ENCODE peak calls at places on chromosome 10, in ten cellular contexts. G is tibial nerve, J is A549, T is IMR-90, L is prostate gland, S is GM12878, A is stomach, E is Peyer's patch, Z is heart left ventricle, M is HCT116. N is an unnamed sample.

GRCh38 chr10:63593576-63593975 is 72.4 kb downstream of the REEP3 start:
- DNase-seq in T (peak), M (no peak), G (no peak), L (no peak), J (no peak), Z (no peak), S (no peak), A (no peak), E (no peak), N (no peak)

GRCh38 chr10:54368984-54369383 is 432.0 kb downstream of the PCDH15 start:
- DNase-seq in T (no peak), L (no peak), J (no peak), E (no peak), M (no peak), S (no peak), A (no peak), G (no peak), Z (no peak), N (no peak)

GRCh38 chr10:114195079-114195478 is 15.9 kb downstream of the TDRD1 start:
- DNase-seq in G (no peak), A (no peak), T (no peak), E (no peak), Z (no peak), J (no peak), L (no peak), S (no peak), M (no peak), N (no peak)

GRCh38 chr10:130179640-130180039 is 43.4 kb downstream of the GLRX3 start:
- DNase-seq in G (peak), E (no peak), S (no peak), M (peak), L (no peak), J (peak), Z (no peak), T (peak), A (no peak), N (no peak)

GRCh38 chr10:125982256-125982948 is 86.0 kb downstream of the FANK1 start:
- DNase-seq in J (peak), T (peak), G (peak), A (no peak), M (peak), E (no peak), Z (no peak), L (peak), S (peak), N (peak)

GRCh38 chr10:4981722-4982471 is 18.7 kb downstream of the AKR1C1 start:
- DNase-seq in S (no peak), Z (peak), M (peak), J (no peak), E (no peak), A (peak), T (peak), G (peak), L (no peak), N (peak)

GRCh38 chr10:87705339-87705738 is 45.7 kb downstream of the PAPSS2 start:
- DNase-seq in L (no peak), Z (no peak), G (no peak), S (no peak), J (no peak), A (no peak), E (no peak), M (no peak), T (peak), N (no peak)

GRCh38 chr10:100008142-100008522 is 1.6 kb downstream of the DNMBP start:
- DNase-seq in M (no peak), J (no peak), T (peak), G (no peak), S (no peak), L (no peak), A (no peak), E (no peak), Z (no peak), N (no peak)

GRCh38 chr10:75788394-75789205 is 357.2 kb downstream of the LRMDA start:
- DNase-seq in T (no peak), Z (no peak), G (peak), E (no peak), L (peak), J (no peak), A (no peak), M (no peak), S (no peak), N (no peak)

GRCh38 chr10:13518076-13518692 is 10.6 kb downstream of the BEND7 start:
- DNase-seq in L (no peak), J (no peak), E (no peak), G (no peak), S (no peak), A (no peak), Z (no peak), M (no peak), T (peak), N (no peak)

GRCh38 chr10:86661161-86662025 is 6.9 kb upstream of the LDB3 start:
- DNase-seq in T (peak), M (no peak), A (peak), E (no peak), Z (peak), J (no peak), G (no peak), S (no peak), L (no peak), N (no peak)

GRCh38 chr10:6048281-6049030 is 13.7 kb downstream of the IL2RA start:
- DNase-seq in J (no peak), L (no peak), S (no peak), M (no peak), T (no peak), Z (no peak), G (no peak), A (no peak), E (no peak), N (no peak)

GRCh38 chr10:63976538-63976937 is 455.3 kb downstream of the REEP3 start:
- DNase-seq in G (peak), A (peak), T (peak), E (no peak), Z (peak), L (peak), M (peak), J (peak), S (no peak), N (peak)

GRCh38 chr10:25455980-25456567 is 281.3 kb downstream of the GPR158 start:
- DNase-seq in L (no peak), A (no peak), J (no peak), S (no peak), G (no peak), M (no peak), Z (no peak), T (no peak), E (no peak), N (no peak)

GRCh38 chr10:43061764-43062163 is 15.1 kb upstream of the RET start:
- DNase-seq in M (no peak), A (no peak), Z (no peak), E (no peak), T (peak), G (no peak), S (no peak), L (no peak), J (no peak), N (no peak)

GRCh38 chr10:104322416-104322782 is 15.9 kb downstream of the ITPRIP start:
- DNase-seq in T (no peak), E (no peak), L (peak), G (no peak), Z (no peak), A (no peak), M (no peak), S (no peak), J (no peak), N (peak)

GRCh38 chr10:63173468-63174227 is 40.5 kb downstream of the NRBF2 start:
- DNase-seq in M (no peak), Z (no peak), E (no peak), S (peak), T (no peak), L (no peak), A (no peak), G (no peak), J (no peak), N (no peak)

GRCh38 chr10:24469993-24470392 is 253.7 kb downstream of the ARHGAP21 start:
- DNase-seq in A (no peak), E (no peak), L (peak), S (no peak), T (no peak), G (no peak), M (no peak), J (no peak), Z (no peak), N (peak)

GRCh38 chr10:27714349-27714748 is 31.3 kb downstream of the MKX start:
- DNase-seq in L (no peak), A (no peak), Z (no peak), T (no peak), J (no peak), E (no peak), G (no peak), S (no peak), M (no peak), N (no peak)

GRCh38 chr10:101775273-101776131 is at the start of gene FGF8:
- DNase-seq in J (no peak), M (no peak), S (no peak), L (no peak), Z (no peak), E (no peak), T (no peak), A (peak), G (no peak), N (no peak)

GRCh38 chr10:52066383-52066782 is 247.7 kb upstream of the DKK1 start:
- DNase-seq in G (no peak), E (no peak), T (no peak), Z (no peak), J (peak), S (no peak), M (no peak), L (no peak), A (no peak), N (no peak)

GRCh38 chr10:132571565-132572544 is 34.3 kb downstream of the INPP5A start:
- DNase-seq in J (peak), T (peak), E (peak), L (peak), A (peak), M (peak), Z (peak), G (no peak), S (peak), N (peak)

GRCh38 chr10:92740762-92741161 is 51.0 kb downstream of the HHEX start:
- DNase-seq in G (no peak), T (peak), M (no peak), S (no peak), J (no peak), E (no peak), L (no peak), A (no peak), Z (no peak), N (no peak)

GRCh38 chr10:31090894-31091607 is 59.4 kb upstream of the ZNF438 start:
- DNase-seq in A (no peak), S (peak), L (no peak), M (no peak), J (no peak), T (peak), Z (no peak), E (no peak), G (no peak), N (no peak)

GRCh38 chr10:22133640-22134624 is 83.9 kb downstream of the EBLN1 start:
- DNase-seq in S (no peak), M (no peak), A (no peak), J (no peak), G (no peak), E (no peak), L (no peak), T (no peak), Z (no peak), N (no peak)

GRCh38 chr10:23439452-23439919 is 611 bp downstream of the OTUD1 start:
- DNase-seq in E (peak), A (no peak), L (peak), G (peak), T (no peak), S (no peak), M (no peak), J (peak), Z (peak), N (no peak)

GRCh38 chr10:589961-590680 is 99.3 kb downstream of the DIP2C start:
- DNase-seq in A (no peak), Z (no peak), S (no peak), J (no peak), E (no peak), T (no peak), G (no peak), L (no peak), M (no peak), N (no peak)

GRCh38 chr10:7767209-7767608 is 20.6 kb downstream of the KIN start:
- DNase-seq in G (no peak), J (no peak), L (no peak), T (peak), M (no peak), Z (no peak), S (no peak), E (no peak), A (no peak), N (no peak)

GRCh38 chr10:7409045-7409731 is 1.6 kb downstream of the SFMBT2 start:
- DNase-seq in E (peak), T (no peak), M (no peak), L (peak), G (no peak), Z (peak), A (no peak), S (peak), J (peak), N (peak)

GRCh38 chr10:91043173-91043910 is 122.5 kb upstream of the ANKRD1 start:
- DNase-seq in S (peak), T (peak), J (peak), G (peak), Z (no peak), M (peak), A (no peak), E (no peak), L (no peak), N (no peak)

GRCh38 chr10:718143-718700 is 28.8 kb upstream of the DIP2C start:
- DNase-seq in A (no peak), L (no peak), J (no peak), T (no peak), E (no peak), S (no peak), Z (no peak), G (no peak), M (no peak), N (no peak)

GRCh38 chr10:21402606-21403083 is 122.8 kb downstream of the SKIDA1 start:
- DNase-seq in S (no peak), M (no peak), E (no peak), A (no peak), G (no peak), J (no peak), L (no peak), T (peak), Z (peak), N (no peak)

GRCh38 chr10:78802866-78803265 is 265.9 kb upstream of the ZMIZ1 start:
- DNase-seq in A (no peak), G (peak), E (no peak), M (no peak), S (no peak), T (peak), Z (peak), L (peak), J (no peak), N (peak)

GRCh38 chr10:10794776-10795175 is 222.9 kb upstream of the CELF2 start:
- DNase-seq in A (no peak), L (no peak), E (no peak), S (no peak), G (no peak), T (peak), M (no peak), J (no peak), Z (no peak), N (no peak)

GRCh38 chr10:10788761-10789160 is 228.9 kb upstream of the CELF2 start:
- DNase-seq in S (no peak), T (no peak), J (no peak), Z (no peak), A (no peak), M (no peak), L (no peak), E (no peak), G (no peak), N (no peak)

GRCh38 chr10:10794056-10794455 is 223.6 kb upstream of the CELF2 start:
- DNase-seq in A (no peak), L (no peak), G (no peak), Z (no peak), T (no peak), E (no peak), M (no peak), S (no peak), J (no peak), N (no peak)

GRCh38 chr10:10792681-10793080 is 225.0 kb upstream of the CELF2 start:
- DNase-seq in S (no peak), A (no peak), L (no peak), J (no peak), T (peak), E (no peak), M (no peak), G (no peak), Z (no peak), N (no peak)

DNA sequence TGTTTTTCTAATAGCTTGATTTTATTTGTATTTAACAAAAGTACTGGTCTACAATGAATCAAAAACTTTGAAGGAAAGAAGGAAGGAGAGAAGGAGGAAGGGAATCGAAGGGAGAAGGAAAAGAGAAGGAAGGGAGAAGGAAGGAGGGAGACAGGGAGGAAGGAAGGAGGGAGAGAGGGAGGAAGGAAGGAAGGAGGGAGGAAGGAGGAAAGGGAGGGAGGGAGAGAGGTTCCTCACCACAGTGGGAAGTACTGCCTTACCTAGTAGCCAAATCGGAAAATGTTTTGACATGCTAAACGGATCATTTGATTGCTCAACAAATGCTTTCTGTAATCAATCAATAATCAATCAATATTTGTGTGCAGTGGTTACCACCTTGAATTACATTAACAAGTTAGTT is 225.8 kb upstream of the CELF2 start:
- DNase-seq in M (no peak), J (no peak), G (no peak), T (no peak), A (no peak), E (no peak), S (no peak), Z (no peak), L (no peak), N (no peak)
- H3K4me3 ChIP-seq in M (no peak), J (no peak), G (no peak), T (no peak), A (no peak), E (no peak), S (no peak), Z (no peak), L (no peak), N (no peak)

GRCh38 chr10:11875183-11875498 is 52.0 kb downstream of the PROSER2 start:
- DNase-seq in G (no peak), M (no peak), Z (no peak), E (no peak), A (no peak), T (peak), S (no peak), J (peak), L (no peak), N (no peak)

GRCh38 chr10:11876805-11877395 is 53.7 kb downstream of the PROSER2 start:
- DNase-seq in A (no peak), Z (peak), G (no peak), M (no peak), S (no peak), E (no peak), T (no peak), J (no peak), L (no peak), N (no peak)

GRCh38 chr10:11877506-11877905 is 54.4 kb downstream of the PROSER2 start:
- DNase-seq in A (no peak), Z (peak), J (no peak), E (no peak), L (no peak), S (no peak), M (no peak), G (no peak), T (no peak), N (no peak)

GRCh38 chr10:11875499-11876281 is 52.5 kb downstream of the PROSER2 start:
- DNase-seq in Z (peak), E (no peak), S (no peak), M (peak), A (peak), G (peak), T (peak), L (peak), J (peak), N (peak)

DNA sequence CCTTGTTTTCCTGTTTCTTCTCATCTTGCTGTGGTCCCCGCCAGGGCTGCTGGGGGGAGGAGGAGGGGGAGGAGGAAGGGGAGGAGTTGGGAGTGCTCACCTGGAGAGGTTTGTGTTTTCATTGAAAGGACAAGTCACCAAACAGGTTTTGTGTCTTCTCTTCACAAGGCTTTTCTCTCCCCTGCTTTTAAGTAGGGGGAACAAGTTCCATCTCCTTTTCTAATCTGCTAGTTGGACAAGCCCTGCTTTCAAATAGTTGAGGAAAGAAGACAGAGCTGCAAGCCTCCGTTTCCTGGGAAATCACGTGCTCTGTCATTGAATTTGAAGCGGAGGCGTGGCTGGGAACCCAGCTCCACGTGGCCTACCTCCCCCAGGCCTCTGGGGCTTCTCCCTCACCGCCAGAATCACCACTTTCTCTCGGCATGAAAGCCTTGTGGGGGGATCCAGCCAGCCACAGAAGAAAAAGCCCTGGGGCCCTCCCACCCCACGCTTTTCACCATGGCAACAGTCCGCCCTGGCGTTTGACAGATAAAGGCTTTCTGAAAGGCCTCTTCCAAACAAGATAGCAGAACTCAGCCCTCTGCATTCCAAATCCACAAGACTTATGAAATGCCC is 51.5 kb downstream of the PROSER2 start:
- DNase-seq in E (no peak), S (peak), A (peak), T (peak), G (no peak), J (no peak), L (peak), M (peak), Z (peak), N (no peak)
- TF ChIP-seq POLR2A in E (no peak), S (no peak), A (no peak), T (no peak), G (no peak), J (no peak), L (no peak), M (no peak), Z (no peak), N (no peak)

DNA sequence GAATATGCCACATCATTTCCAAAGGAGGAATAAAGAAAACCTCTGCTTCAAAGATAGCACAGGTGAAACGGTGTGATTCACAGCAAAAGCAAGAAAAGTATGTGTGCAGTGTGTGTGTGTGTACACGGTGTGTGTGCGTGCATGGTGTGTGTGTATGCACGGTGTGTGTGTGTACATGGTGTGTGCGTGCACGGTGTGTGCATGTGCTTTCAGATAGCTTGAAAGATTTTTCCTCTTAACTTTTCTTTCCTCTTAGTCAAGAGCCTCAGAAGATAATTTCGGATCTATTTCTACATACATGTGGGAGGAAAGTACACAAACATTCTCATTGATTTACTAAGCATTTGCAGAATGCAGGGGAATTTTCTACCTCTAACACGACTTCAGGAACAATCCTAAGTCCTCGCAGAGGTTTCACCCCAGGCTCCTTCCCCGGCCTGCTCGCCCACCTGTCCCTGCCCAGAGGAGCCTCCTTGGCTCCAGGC is 2.9 kb downstream of the FGFR2 start:
- DNase-seq in G (no peak), L (no peak), J (no peak), S (no peak), M (no peak), A (no peak), Z (no peak), E (no peak), T (no peak), N (no peak)
- H3K4me3 ChIP-seq in G (no peak), L (peak), J (no peak), S (no peak), M (no peak), A (peak), Z (no peak), E (no peak), T (no peak), N (peak)

GRCh38 chr10:44975487-44976331 is 2.9 kb downstream of the DEPP1 start:
- DNase-seq in Z (peak), S (no peak), T (peak), E (no peak), G (peak), A (peak), L (no peak), J (no peak), M (peak), N (peak)

GRCh38 chr10:44978213-44978569 is 418 bp downstream of the DEPP1 start:
- DNase-seq in G (no peak), A (no peak), M (no peak), T (no peak), E (no peak), Z (no peak), S (no peak), J (no peak), L (no peak), N (peak)

GRCh38 chr10:44978570-44979280 is at the start of gene DEPP1:
- DNase-seq in S (no peak), A (peak), J (peak), E (peak), Z (peak), L (peak), M (peak), T (peak), G (peak), N (peak)

GRCh38 chr10:44976352-44977198 is 2.0 kb downstream of the DEPP1 start:
- DNase-seq in A (no peak), L (no peak), S (no peak), T (no peak), J (no peak), E (no peak), M (no peak), G (no peak), Z (peak), N (no peak)

GRCh38 chr10:44977287-44978212 is 1.1 kb downstream of the DEPP1 start:
- DNase-seq in A (no peak), T (no peak), Z (peak), S (no peak), L (no peak), G (no peak), J (no peak), E (no peak), M (no peak), N (peak)
- TF ChIP-seq POLR2A in A (no peak), T (no peak), Z (no peak), S (no peak), L (no peak), G (peak), J (no peak), E (no peak), M (no peak), N (no peak)